ENCODE peak calls at places on chromosome 10, in four cellular contexts. E, S, W and N are unnamed samples.

GRCh38 chr10:29611796-29612381 is 22.9 kb downstream of the SVIL start:
- DNase-seq in E (no peak), S (no peak), W (no peak), N (no peak)

GRCh38 chr10:31103096-31103495 is 71.4 kb upstream of the ZNF438 start:
- DNase-seq in E (no peak), S (no peak), W (no peak), N (no peak)

GRCh38 chr10:12041766-12042408 is 722 bp downstream of the UPF2 start:
- DNase-seq in E (no peak), S (peak), W (no peak), N (no peak)

GRCh38 chr10:61662794-61663259 is at the start of gene CABCOCO1:
- DNase-seq in E (peak), S (no peak), W (peak), N (no peak)

GRCh38 chr10:78802866-78803265 is 265.9 kb upstream of the ZMIZ1 start:
- DNase-seq in E (peak), S (no peak), W (no peak), N (no peak)

GRCh38 chr10:71696635-71697326 is 22.8 kb downstream of the C10orf105 start:
- DNase-seq in E (peak), S (peak), W (peak), N (no peak)

GRCh38 chr10:11742009-11742778 is at the start of gene ECHDC3:
- DNase-seq in E (peak), S (peak), W (no peak), N (no peak)

GRCh38 chr10:115936926-115937755 is 335.9 kb downstream of the GFRA1 start:
- DNase-seq in E (no peak), S (no peak), W (no peak), N (no peak)

GRCh38 chr10:86782691-86783418 is 26.4 kb downstream of the BMPR1A start:
- DNase-seq in E (no peak), S (no peak), W (no peak), N (peak)

GRCh38 chr10:16105082-16105481 is 244.8 kb upstream of the MINDY3 start:
- DNase-seq in E (no peak), S (no peak), W (no peak), N (no peak)

GRCh38 chr10:72637398-72637857 is 11.5 kb upstream of the MICU1 start:
- DNase-seq in E (no peak), S (peak), W (no peak), N (peak)

GRCh38 chr10:11797281-11797680 is 25.9 kb upstream of the PROSER2 start:
- DNase-seq in E (no peak), S (no peak), W (no peak), N (no peak)

GRCh38 chr10:35898722-35899485 is 256.8 kb upstream of the FZD8 start:
- DNase-seq in E (peak), S (no peak), W (no peak), N (no peak)

GRCh38 chr10:121665809-121666208 is 67.6 kb upstream of the FGFR2 start:
- DNase-seq in E (no peak), S (no peak), W (no peak), N (no peak)

GRCh38 chr10:95133016-95133752 is 60.9 kb upstream of the ACSM6 start:
- DNase-seq in E (peak), S (peak), W (peak), N (peak)

GRCh38 chr10:28410420-28411135 is 107.7 kb upstream of the MPP7 start:
- DNase-seq in E (peak), S (peak), W (no peak), N (no peak)

GRCh38 chr10:3623746-3624145 is 161.3 kb downstream of the KLF6 start:
- DNase-seq in E (no peak), S (no peak), W (no peak), N (peak)

GRCh38 chr10:17659328-17659727 is 15.4 kb downstream of the STAM start:
- DNase-seq in E (no peak), S (peak), W (no peak), N (no peak)

GRCh38 chr10:90988802-90989201 is 67.9 kb upstream of the ANKRD1 start:
- DNase-seq in E (no peak), S (no peak), W (no peak), N (no peak)

GRCh38 chr10:24035761-24036160 is 173.2 kb upstream of the KIAA1217 start:
- DNase-seq in E (no peak), S (no peak), W (no peak), N (no peak)

GRCh38 chr10:24039897-24040296 is 169.0 kb upstream of the KIAA1217 start:
- DNase-seq in E (no peak), S (no peak), W (no peak), N (no peak)

GRCh38 chr10:24039331-24039730 is 169.6 kb upstream of the KIAA1217 start:
- DNase-seq in E (no peak), S (no peak), W (no peak), N (no peak)

GRCh38 chr10:24034571-24034970 is 174.4 kb upstream of the KIAA1217 start:
- DNase-seq in E (peak), S (no peak), W (no peak), N (no peak)
- TF ChIP-seq NRF1 in E (no peak), S (no peak), W (no peak), N (no peak)

DNA sequence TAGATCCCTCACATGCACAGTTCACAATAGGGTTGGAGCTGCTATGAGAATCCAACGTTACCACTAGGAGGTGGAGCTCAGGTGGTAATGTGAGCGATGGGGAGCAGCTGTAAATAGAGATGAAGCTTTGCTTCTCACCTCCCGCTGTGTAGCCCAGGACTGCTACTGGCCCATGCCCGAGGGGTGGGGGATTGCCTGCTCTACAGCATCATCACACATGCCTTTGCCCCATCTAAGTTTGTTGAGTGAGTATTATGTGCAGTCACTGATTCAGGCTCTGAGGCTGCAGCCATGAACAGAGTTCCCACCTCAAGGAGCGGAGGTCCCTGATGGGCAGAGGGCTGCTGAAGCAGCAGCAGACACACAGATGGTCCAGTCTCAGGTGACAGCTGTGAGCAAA is 94.1 kb downstream of the CHST15 start:
- DNase-seq in E (no peak), S (no peak), W (no peak), N (no peak)
- TF ChIP-seq NRF1 in E (no peak), S (no peak), W (no peak), N (no peak)

DNA sequence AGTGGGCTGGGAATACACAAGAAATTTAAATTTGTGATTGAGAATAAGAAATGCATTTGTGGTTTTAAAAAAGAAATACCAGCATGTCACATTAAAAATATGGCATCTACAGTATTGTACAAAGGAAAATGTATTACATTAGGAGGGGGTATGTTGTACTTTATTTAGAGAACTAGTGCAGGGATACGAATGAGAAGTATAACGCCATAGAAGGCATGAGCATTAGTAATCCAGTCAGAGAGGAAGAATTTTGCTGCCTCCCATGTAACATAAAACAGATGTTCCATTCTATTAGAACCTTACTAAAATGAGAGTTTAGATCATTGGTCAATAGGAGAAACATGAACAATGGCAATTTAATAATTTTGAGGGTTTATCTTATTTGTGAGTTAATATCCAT is 182.2 kb downstream of the ADK start:
- DNase-seq in E (peak), S (no peak), W (no peak), N (no peak)
- TF ChIP-seq NRF1 in E (no peak), S (no peak), W (no peak), N (no peak)

GRCh38 chr10:45500798-45501197 is 126.8 kb downstream of the ALOX5 start:
- DNase-seq in E (no peak), S (no peak), W (no peak), N (no peak)
- TF ChIP-seq NRF1 in E (no peak), S (no peak), W (no peak), N (no peak)

GRCh38 chr10:49668684-49669083 is 10.8 kb upstream of the C10orf53 start:
- DNase-seq in E (no peak), S (no peak), W (no peak), N (no peak)
- TF ChIP-seq NRF1 in E (no peak), S (no peak), W (no peak), N (no peak)

GRCh38 chr10:33460461-33461294 is 126.2 kb upstream of the NRP1 start:
- DNase-seq in E (no peak), S (no peak), W (no peak), N (no peak)
- TF ChIP-seq NRF1 in E (no peak), S (no peak), W (no peak), N (no peak)

GRCh38 chr10:23370106-23370505 is 25.5 kb upstream of the C10orf67 start:
- DNase-seq in E (no peak), S (no peak), W (no peak), N (no peak)

GRCh38 chr10:23371073-23371472 is 26.5 kb upstream of the C10orf67 start:
- DNase-seq in E (no peak), S (no peak), W (no peak), N (no peak)

GRCh38 chr10:23364378-23364777 is 19.8 kb upstream of the C10orf67 start:
- DNase-seq in E (no peak), S (no peak), W (no peak), N (no peak)

GRCh38 chr10:23368816-23369640 is 24.4 kb upstream of the C10orf67 start:
- DNase-seq in E (no peak), S (no peak), W (no peak), N (peak)

DNA sequence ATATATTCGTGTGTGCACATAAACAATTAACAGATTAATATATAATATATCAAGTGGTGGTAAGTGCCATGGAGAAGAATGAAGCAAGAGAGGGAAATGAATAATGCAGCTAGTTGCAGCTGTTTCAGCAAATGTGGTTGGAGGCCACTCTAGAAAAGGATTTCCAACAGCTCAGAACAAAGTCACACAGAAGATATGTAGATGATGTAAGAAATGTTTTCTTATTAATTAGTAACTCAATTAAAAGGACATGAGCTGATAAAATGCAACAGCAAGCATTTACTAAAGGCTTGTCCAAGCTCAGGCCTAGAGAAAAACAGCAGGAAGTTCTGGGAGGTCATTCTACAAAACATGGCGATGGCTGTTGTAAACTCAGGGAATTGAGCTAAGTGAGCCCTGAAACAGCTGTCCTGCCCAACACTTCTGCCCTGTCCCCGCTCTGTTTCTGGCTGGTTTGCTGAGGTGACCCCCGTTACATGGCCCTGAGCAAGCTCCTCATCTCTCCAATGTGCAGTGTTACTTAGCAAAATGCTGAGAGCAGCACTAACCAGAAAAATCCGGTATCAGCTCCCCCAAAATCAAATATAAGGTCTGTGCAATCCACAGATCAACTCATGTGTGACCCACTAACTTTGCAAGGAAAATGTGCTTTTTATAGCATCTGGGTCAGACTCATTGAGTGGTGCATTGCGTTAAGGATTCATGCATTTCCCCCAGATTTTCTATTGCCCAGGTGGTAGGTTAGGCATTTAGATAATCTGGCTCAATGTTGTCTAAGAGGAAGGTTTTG is 23.5 kb upstream of the C10orf67 start:
- DNase-seq in E (no peak), S (no peak), W (no peak), N (no peak)
- TF ChIP-seq NRF1 in E (no peak), S (no peak), W (no peak), N (no peak)

DNA sequence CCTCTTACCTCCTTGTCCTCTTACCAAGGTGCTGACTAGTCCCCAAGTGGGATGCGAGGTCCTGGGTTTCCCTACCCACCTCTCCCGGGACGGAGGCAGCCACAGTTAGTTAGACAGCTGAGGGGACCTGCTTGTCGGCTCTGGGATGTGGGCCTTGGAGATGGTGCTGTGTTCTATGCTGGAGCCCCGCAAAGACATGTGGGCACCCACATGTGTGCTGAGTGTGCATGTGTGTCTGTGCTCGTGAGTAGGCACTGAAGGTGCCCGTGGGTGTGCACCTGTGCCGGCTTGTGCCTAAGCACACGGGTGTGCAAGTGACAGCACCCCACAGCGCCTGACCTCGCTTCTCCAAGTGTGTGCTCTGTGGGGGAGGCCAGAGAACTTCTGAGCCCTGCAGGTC is 62.2 kb downstream of the NEURL1 start:
- DNase-seq in E (no peak), S (no peak), W (no peak), N (no peak)
- TF ChIP-seq NRF1 in E (no peak), S (no peak), W (no peak), N (no peak)

GRCh38 chr10:119267384-119267783 is 60.0 kb downstream of the GRK5 start:
- DNase-seq in E (no peak), S (no peak), W (no peak), N (no peak)

GRCh38 chr10:119268428-119268827 is 61.1 kb downstream of the GRK5 start:
- DNase-seq in E (no peak), S (no peak), W (no peak), N (no peak)

GRCh38 chr10:119259345-119259744 is 52.0 kb downstream of the GRK5 start:
- DNase-seq in E (no peak), S (no peak), W (no peak), N (no peak)

GRCh38 chr10:119265691-119266090 is 58.3 kb downstream of the GRK5 start:
- DNase-seq in E (no peak), S (no peak), W (no peak), N (no peak)

GRCh38 chr10:119263966-119264621 is 56.7 kb downstream of the GRK5 start:
- DNase-seq in E (no peak), S (no peak), W (no peak), N (no peak)
- TF ChIP-seq NRF1 in E (no peak), S (no peak), W (no peak), N (no peak)